ENCODE peak calls at places on chromosome 6, in nine cellular contexts. E is A549, O is right lobe of liver, B is endothelial cell of umbilical vein, M is cardiac muscle cell, C is left lung, I is uterus, Z is transverse colon, G is PC-3. Q is an unnamed sample.

GRCh38 chr6:163170294-163170883 is 244.1 kb upstream of the QKI start:
- DNase-seq in C (peak; percentile 59), B (peak; percentile 14), G (peak; percentile 33), Z (no peak), M (no peak), O (no peak), I (no peak), E (peak; percentile 27), Q (no peak)

GRCh38 chr6:79168695-79168980 is 65.8 kb downstream of the HMGN3 start:
- DNase-seq in Z (no peak), O (no peak), G (no peak), E (no peak), B (no peak), M (no peak), I (no peak), C (no peak), Q (no peak)

GRCh38 chr6:139250296-139251274 is 41.2 kb downstream of the TXLNB start:
- DNase-seq in C (no peak), B (peak; percentile 60), M (peak; percentile 73), Z (peak; percentile 64), E (peak; percentile 40), G (peak; percentile 55), O (peak; percentile 64), I (peak; percentile 34), Q (no peak)

GRCh38 chr6:134689676-134690447 is 260.0 kb downstream of the ALDH8A1 start:
- DNase-seq in G (no peak), C (no peak), I (no peak), E (no peak), Z (no peak), B (no peak), O (no peak), M (no peak), Q (no peak)

GRCh38 chr6:54094837-54095236 is 16.4 kb upstream of the MLIP start:
- DNase-seq in Z (no peak), I (no peak), G (no peak), C (no peak), M (no peak), B (no peak), O (no peak), E (no peak), Q (no peak)

GRCh38 chr6:163637524-163637923 is 223.0 kb downstream of the QKI start:
- DNase-seq in I (no peak), O (no peak), G (no peak), Z (no peak), B (no peak), E (no peak), M (no peak), C (no peak), Q (no peak)

GRCh38 chr6:159726196-159726917 is 949 bp upstream of the WTAP start:
- DNase-seq in G (peak; percentile 4), C (no peak), Z (no peak), B (no peak), M (no peak), I (no peak), O (no peak), E (no peak), Q (no peak)

GRCh38 chr6:33277663-33278391 is 904 bp downstream of the B3GALT4 start:
- DNase-seq in C (no peak), E (no peak), M (no peak), G (no peak), O (no peak), I (no peak), B (no peak), Z (peak; percentile 37), Q (no peak)

GRCh38 chr6:41705329-41705995 is 29.9 kb downstream of the TFEB start:
- DNase-seq in O (peak; percentile 65), M (no peak), B (no peak), Z (no peak), G (no peak), I (no peak), C (no peak), E (no peak), Q (no peak)
- H3K27ac ChIP-seq in O (peak overlapping the region; percentile 22), M (peak overlapping the region; percentile 83), B (no peak overlapping the region), Z (peak overlapping the region; percentile 66), G (no peak overlapping the region), I (peak overlapping the region; percentile 59), C (peak overlapping the region; percentile 72), E (peak overlapping the region; percentile 85), Q (peak overlapping the region; percentile 93)

GRCh38 chr6:131362696-131363095 is 210.3 kb upstream of the ARG1 start:
- DNase-seq in B (no peak), I (no peak), E (no peak), O (no peak), M (no peak), C (no peak), G (no peak), Z (no peak), Q (no peak)

GRCh38 chr6:131367206-131367873 is 205.7 kb upstream of the ARG1 start:
- DNase-seq in G (no peak), C (no peak), E (no peak), I (no peak), B (no peak), Z (peak; percentile 55), M (no peak), O (peak; percentile 63), Q (no peak)

GRCh38 chr6:131366223-131366622 is 206.8 kb upstream of the ARG1 start:
- DNase-seq in C (no peak), B (no peak), Z (no peak), G (no peak), E (no peak), I (no peak), M (no peak), O (no peak), Q (no peak)

GRCh38 chr6:131372535-131372934 is 200.5 kb upstream of the ARG1 start:
- DNase-seq in O (no peak), G (no peak), M (no peak), I (no peak), E (no peak), B (no peak), C (no peak), Z (no peak), Q (no peak)

DNA sequence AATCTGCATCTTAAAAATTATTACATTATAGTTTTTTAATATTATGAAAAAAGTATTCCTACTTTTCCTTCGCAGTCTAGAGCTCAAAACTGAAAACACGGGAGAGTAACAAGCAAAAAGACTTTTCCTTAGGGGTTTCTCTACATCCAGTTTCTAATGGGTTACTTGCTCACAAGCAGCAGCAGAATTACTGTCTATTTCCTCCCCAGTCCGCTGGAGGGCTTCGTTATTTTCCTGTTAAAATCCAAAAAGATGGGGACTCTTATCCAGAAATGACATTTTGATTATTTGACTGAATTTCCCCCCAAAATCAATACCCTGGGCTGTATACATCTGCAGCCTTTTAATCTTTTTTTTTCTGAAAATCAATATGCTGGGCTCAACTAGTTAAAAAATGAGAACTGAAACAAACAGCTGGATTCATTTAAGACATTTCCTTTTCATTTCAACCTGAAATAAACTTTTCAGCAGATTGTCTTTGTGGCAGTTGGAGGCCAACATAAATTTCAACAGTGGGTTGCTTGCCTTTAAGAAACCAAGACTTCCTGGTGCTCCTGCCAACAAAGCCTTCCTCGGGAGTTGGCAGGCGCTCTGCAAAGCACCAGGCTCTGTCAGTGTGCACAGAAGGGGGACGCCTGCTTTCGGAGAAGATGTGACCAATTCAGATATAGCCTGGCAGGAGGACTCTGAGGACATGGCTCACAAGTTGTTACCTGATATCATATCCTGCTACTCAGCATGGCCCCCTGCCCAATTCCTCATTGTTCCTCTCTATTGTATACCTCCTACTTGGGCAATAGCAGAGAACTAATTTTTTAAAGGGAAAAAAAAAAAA is 204.7 kb upstream of the ARG1 start:
- DNase-seq in O (peak; percentile 78), Z (peak; percentile 76), G (no peak), E (no peak), C (no peak), I (peak; percentile 13), B (no peak), M (no peak), Q (no peak)
- TF ChIP-seq CTCF in O (no peak), Z (no peak), G (no peak), E (no peak), C (no peak), I (no peak), B (no peak), M (no peak), Q (no peak)

DNA sequence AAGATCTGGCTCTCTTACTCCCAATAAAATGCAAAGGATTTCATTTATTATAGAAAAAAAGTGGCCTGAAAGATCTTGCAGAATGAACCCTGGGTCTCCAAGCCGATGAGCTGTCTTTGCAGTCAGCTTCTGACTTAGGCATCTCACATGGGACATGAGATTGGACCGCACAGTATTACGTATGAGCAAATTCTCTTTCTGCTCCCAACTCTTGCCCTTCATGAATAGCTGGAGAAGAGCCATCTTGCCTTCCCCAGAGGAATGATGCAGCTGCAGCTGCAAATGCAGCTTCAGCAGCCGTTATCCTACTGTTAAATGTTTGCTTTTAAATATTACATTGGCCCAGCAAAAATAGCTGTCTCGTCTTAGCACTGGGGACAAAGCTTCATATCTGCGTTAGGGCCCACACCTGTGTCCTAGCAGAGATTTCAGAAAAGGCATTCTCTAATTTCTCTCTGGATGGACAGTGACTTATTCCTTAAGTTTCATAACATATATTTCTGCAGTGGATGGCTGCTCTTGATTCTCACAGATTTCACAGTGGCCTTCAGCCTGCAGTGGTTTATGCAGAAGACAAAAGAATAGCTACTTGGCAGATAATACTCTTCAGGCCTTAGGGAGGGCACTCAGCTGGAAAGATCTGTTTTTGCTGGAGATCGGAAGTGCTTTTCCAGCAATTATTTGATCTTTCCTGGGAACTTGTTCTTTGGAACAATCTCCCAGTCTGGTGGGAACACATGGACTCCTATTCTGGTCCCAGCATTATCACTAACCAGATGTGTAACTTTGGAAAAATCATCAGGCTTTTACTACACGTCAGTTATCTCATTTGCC is 129.2 kb downstream of the FYN start:
- DNase-seq in I (no peak), G (no peak), B (no peak), Z (no peak), M (no peak), C (no peak), E (no peak), O (no peak), Q (no peak)
- H3K4me1 ChIP-seq in I (no peaks in the 10 kb centered on the region), G (no peaks in the 10 kb centered on the region), B (peaks cover 27% of the 10 kb centered on the region), Z (peaks cover 11% of the 10 kb centered on the region), M (peaks cover 6% of the 10 kb centered on the region), C (peaks cover 47% of the 10 kb centered on the region), E (no peaks in the 10 kb centered on the region), O (no peaks in the 10 kb centered on the region), Q (no peaks in the 10 kb centered on the region)

GRCh38 chr6:20838113-20838512 is 303.9 kb downstream of the CDKAL1 start:
- DNase-seq in G (no peak), B (no peak), M (no peak), O (no peak), Z (no peak), E (no peak), C (no peak), I (no peak), Q (no peak)

GRCh38 chr6:20837189-20837588 is 302.9 kb downstream of the CDKAL1 start:
- DNase-seq in C (no peak), I (no peak), M (no peak), Z (no peak), E (no peak), B (no peak), G (no peak), O (no peak), Q (no peak)

GRCh38 chr6:20841806-20842205 is 307.5 kb downstream of the CDKAL1 start:
- DNase-seq in Z (no peak), E (no peak), G (no peak), B (no peak), O (no peak), C (no peak), M (no peak), I (no peak), Q (no peak)

GRCh38 chr6:20839624-20840023 is 305.4 kb downstream of the CDKAL1 start:
- DNase-seq in Z (no peak), B (no peak), E (no peak), C (no peak), M (no peak), I (no peak), G (no peak), O (no peak), Q (no peak)

DNA sequence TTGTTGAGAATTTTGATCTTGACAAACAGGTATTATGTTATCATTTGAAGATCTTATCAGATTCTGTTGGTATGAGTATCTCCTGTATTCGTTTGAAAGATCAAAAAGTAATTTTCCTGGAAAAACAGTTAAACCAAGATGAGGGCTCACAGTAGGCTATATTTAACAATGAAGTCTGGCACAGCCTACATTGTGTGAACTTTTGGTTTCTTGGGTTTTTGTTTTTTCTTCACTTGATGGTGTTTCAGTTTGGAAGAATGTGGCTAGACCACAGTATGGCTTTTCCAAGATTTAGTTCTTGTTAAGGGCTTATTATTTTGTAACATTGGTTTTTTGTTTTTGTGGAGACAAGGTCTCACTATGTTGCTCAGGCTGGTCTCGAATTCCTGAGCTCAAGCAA is 306.4 kb downstream of the CDKAL1 start:
- DNase-seq in Z (no peak), E (no peak), G (no peak), I (no peak), M (no peak), C (no peak), B (no peak), O (no peak), Q (no peak)
- H3K27ac ChIP-seq in Z (no peak overlapping the region), E (no peak overlapping the region), G (no peak overlapping the region), I (no peak overlapping the region), M (no peak overlapping the region), C (no peak overlapping the region), B (no peak overlapping the region), O (no peak overlapping the region), Q (peak overlapping the region; percentile 2)

Q was measured in thoracic aorta.